ENCODE peak calls at places on chromosomes 5 and 9, in five cellular contexts. X, H, J, S and A are unnamed samples.

GRCh38 chr9:123406691-123407536 is 50.9 kb downstream of the CRB2 start:
- DNase-seq in X (no peak), H (no peak), J (no peak), S (no peak), A (no peak)

GRCh38 chr5:10860645-10861455 is 99.8 kb upstream of the DAP start:
- DNase-seq in X (no peak), H (no peak), J (peak; percentile 46), S (no peak), A (no peak)

GRCh38 chr9:120662513-120662912 is 51.8 kb downstream of the MEGF9 start:
- DNase-seq in X (no peak), H (no peak), J (no peak), S (no peak), A (no peak)

GRCh38 chr9:75200892-75201470 is 112.7 kb downstream of the OSTF1 start:
- DNase-seq in X (no peak), H (no peak), J (peak; percentile 74), S (peak; percentile 55), A (no peak)

GRCh38 chr5:93035194-93035593 is 545.8 kb downstream of the NR2F1-AS1 start:
- DNase-seq in X (no peak), H (no peak), J (no peak), S (no peak), A (no peak)

GRCh38 chr5:93381057-93381456 is 200.0 kb downstream of the NR2F1-AS1 start:
- DNase-seq in X (no peak), H (no peak), J (peak; percentile 46), S (no peak), A (no peak)

GRCh38 chr5:61023131-61023530 is 78.1 kb downstream of the NDUFAF2 start:
- DNase-seq in X (no peak), H (no peak), J (peak; percentile 63), S (no peak), A (no peak)

GRCh38 chr9:77952641-77953341 is 78.8 kb downstream of the GNAQ start:
- DNase-seq in X (no peak), H (no peak), J (peak; percentile 69), S (no peak), A (no peak)

GRCh38 chr5:111224561-111224989 is 391 bp downstream of the CAMK4 start:
- DNase-seq in X (no peak), H (no peak), J (no peak), S (no peak), A (no peak)

GRCh38 chr9:119375892-119376291 is 6.7 kb upstream of the BRINP1 start:
- DNase-seq in X (no peak), H (no peak), J (peak; percentile 17), S (peak; percentile 19), A (no peak)

GRCh38 chr5:8907168-8907868 is 638.6 kb downstream of the SEMA5A start:
- DNase-seq in X (no peak), H (no peak), J (peak; percentile 86), S (no peak), A (no peak)

GRCh38 chr9:87276327-87276841 is 221.3 kb upstream of the DAPK1 start:
- DNase-seq in X (no peak), H (no peak), J (peak; percentile 92), S (no peak), A (no peak)

GRCh38 chr9:133726401-133727276 is 11.5 kb downstream of the SARDH start:
- DNase-seq in X (no peak), H (no peak), J (peak; percentile 70), S (peak; percentile 64), A (peak; percentile 83)

GRCh38 chr9:135485385-135485784 is 5.8 kb downstream of the PPP1R26 start:
- DNase-seq in X (no peak), H (no peak), J (no peak), S (no peak), A (no peak)

GRCh38 chr9:120783611-120784047 is 9.6 kb downstream of the FBXW2 start:
- DNase-seq in X (no peak), H (no peak), J (peak; percentile 71), S (no peak), A (no peak)

GRCh38 chr5:150263801-150264621 is 25.6 kb downstream of the CAMK2A start:
- DNase-seq in X (no peak), H (no peak), J (peak; percentile 89), S (no peak), A (peak; percentile 54)

GRCh38 chr5:34736445-34737119 is 80.5 kb downstream of the RAI14 start:
- DNase-seq in X (no peak), H (no peak), J (peak; percentile 60), S (no peak), A (no peak)

GRCh38 chr9:11064853-11065252 is 452.1 kb upstream of the PTPRD start:
- DNase-seq in X (no peak), H (no peak), J (no peak), S (no peak), A (no peak)

GRCh38 chr5:94746731-94747124 is 128.3 kb downstream of the SLF1 start:
- DNase-seq in X (no peak), H (no peak), J (peak; percentile 74), S (peak; percentile 87), A (no peak)

GRCh38 chr5:93595420-93596136 is 12.6 kb downstream of the NR2F1 start:
- DNase-seq in X (no peak), H (no peak), J (no peak), S (no peak), A (no peak)

GRCh38 chr9:22307013-22307711 is 139.5 kb upstream of the DMRTA1 start:
- DNase-seq in X (no peak), H (no peak), J (peak; percentile 78), S (peak; percentile 60), A (no peak)

GRCh38 chr5:93585054-93585751 is 2.2 kb downstream of the NR2F1 start:
- DNase-seq in X (no peak), H (no peak), J (no peak), S (no peak), A (no peak)

GRCh38 chr5:80170117-80170535 is 85.7 kb downstream of the SERINC5 start:
- DNase-seq in X (no peak), H (no peak), J (no peak), S (no peak), A (no peak)

GRCh38 chr9:137315581-137316011 is 13.5 kb upstream of the NRARP start:
- DNase-seq in X (no peak), H (no peak), J (no peak), S (no peak), A (no peak)

GRCh38 chr9:122355336-122355875 is 15.4 kb upstream of the PTGS1 start:
- DNase-seq in X (no peak), H (no peak), J (no peak), S (no peak), A (no peak)

GRCh38 chr9:130736834-130737233 is 43.3 kb downstream of the EXOSC2 start:
- DNase-seq in X (no peak), H (no peak), J (no peak), S (no peak), A (no peak)

GRCh38 chr5:106959447-106959846 is 711.3 kb downstream of the EFNA5 start:
- DNase-seq in X (no peak), H (no peak), J (no peak), S (no peak), A (no peak)

GRCh38 chr5:125149503-125149902 is 403.1 kb upstream of the ZNF608 start:
- DNase-seq in X (no peak), H (no peak), J (no peak), S (no peak), A (no peak)

GRCh38 chr5:10301842-10302610 is 5.7 kb downstream of the CMBL start:
- DNase-seq in X (peak; percentile 36), H (peak; percentile 31), J (no peak), S (no peak), A (no peak)

GRCh38 chr9:76116913-76117312 is 226.4 kb downstream of the PCSK5 start:
- DNase-seq in X (peak; percentile 41), H (peak; percentile 83), J (peak; percentile 33), S (no peak), A (no peak)

GRCh38 chr5:178216779-178217178 is 12.4 kb downstream of the HNRNPAB start:
- DNase-seq in X (no peak), H (no peak), J (no peak), S (no peak), A (no peak)

GRCh38 chr9:113707953-113708695 is 168.0 kb upstream of the ZNF618 start:
- DNase-seq in X (no peak), H (no peak), J (no peak), S (no peak), A (no peak)

GRCh38 chr5:145697251-145698016 is 137.7 kb downstream of the PRELID2 start:
- DNase-seq in X (no peak), H (no peak), J (peak; percentile 81), S (peak; percentile 34), A (no peak)

GRCh38 chr5:175842947-175843793 is 28.2 kb upstream of the CPLX2 start:
- DNase-seq in X (no peak), H (no peak), J (peak; percentile 56), S (no peak), A (no peak)

DNA sequence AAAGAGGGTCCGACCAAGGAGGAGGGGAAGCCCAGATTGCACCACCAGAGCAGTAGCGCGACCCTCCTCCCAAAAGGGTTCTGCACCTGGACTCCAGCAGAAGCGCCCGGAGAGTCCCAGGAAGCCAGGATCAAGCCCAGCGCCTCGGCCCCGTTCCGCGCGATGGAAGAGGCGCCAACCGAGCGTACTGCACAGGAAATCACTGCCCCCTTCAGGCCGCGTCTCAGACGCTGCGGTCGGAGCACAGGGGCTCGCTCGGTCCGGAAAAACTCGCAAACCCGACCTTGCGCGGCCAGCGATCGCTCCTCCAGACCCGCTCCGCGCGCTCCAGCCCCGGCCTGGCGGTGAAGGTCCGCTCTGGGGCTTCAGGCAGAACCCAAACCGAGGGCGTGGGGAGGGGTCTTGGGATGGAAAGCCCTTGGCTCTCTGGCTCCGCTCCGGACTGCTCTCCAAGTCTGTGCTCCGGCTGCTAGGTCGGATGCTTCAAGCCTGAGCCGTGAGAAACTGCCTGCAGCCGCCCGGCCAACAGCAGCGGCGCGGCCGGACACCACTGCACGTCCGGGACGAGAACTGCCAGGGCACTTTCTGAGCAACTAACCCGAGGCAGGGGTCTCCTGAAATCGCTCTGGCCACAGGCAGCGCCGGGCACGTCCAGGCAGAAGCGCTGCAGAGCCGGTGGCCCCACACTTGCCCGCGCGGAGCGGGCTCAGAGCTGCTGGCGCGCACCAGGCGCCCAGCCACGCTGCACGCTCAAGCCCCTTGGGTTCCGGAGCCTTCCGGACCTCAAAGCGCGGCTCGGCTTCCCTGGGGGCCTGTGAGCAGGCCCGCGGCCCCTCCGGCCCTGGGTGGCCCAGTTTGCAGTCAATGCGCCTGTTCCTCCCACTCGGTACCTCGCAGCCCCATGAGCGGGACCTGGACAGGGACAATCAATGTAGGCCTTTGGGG is 1.3 kb downstream of the GABBR2 start:
- DNase-seq in X (no peak), H (no peak), J (peak; percentile 89), S (no peak), A (no peak)
- H3K4me3 ChIP-seq in X (peak overlapping the region; percentile 13), H (no peak overlapping the region), J (peak overlapping the region; percentile 50), S (no peak overlapping the region), A (no peak overlapping the region)

DNA sequence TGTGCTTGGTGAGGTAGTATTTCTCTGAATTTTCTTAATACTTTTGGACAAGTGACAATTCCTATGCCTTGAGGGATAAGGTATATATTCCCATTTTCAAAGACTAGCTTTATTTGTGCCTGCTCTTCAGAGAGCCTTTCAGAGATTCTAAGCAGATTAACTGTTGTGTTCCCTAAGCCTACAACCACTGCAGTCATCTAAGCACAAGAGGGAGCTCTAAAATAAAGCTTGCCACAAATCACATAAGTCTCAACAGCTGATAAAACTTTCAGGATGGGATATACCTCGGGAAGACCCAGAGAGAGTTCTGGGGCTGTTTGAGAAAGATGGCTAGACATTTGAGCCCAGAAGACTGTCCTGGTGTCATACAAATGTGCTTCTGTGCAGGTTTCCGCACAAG is 157.3 kb downstream of the CYLC2 start:
- DNase-seq in X (no peak), H (no peak), J (peak; percentile 30), S (no peak), A (no peak)
- TF ChIP-seq CTCF in X (no peak), H (no peak), J (peak; percentile 26), S (peak; percentile 16), A (no peak)

GRCh38 chr9:110148384-110148783 is 59.6 kb downstream of the C9orf152 start:
- DNase-seq in X (no peak), H (no peak), J (peak; percentile 50), S (peak; percentile 89), A (no peak)
- H3K4me3 ChIP-seq in X (peak overlapping the region; percentile 16), H (peak overlapping the region; percentile 16), J (no peak overlapping the region), S (peak overlapping the region; percentile 79), A (no peak overlapping the region)

GRCh38 chr5:6525910-6526309 is 77.3 kb downstream of the UBE2QL1 start:
- DNase-seq in X (no peak), H (no peak), J (no peak), S (peak; percentile 4), A (peak; percentile 40)
- TF ChIP-seq CTCF in X (no peak), H (no peak), J (peak; percentile 7), S (peak; percentile 40), A (no peak)